ENCODE peak calls at places on chromosome 7, in nine cellular contexts. One of them, this sample, is unnamed.

GRCh38 chr7:108324053-108325038 is 131.9 kb downstream of the NRCAM start:
- DNase-seq in coronary artery: no peak
- DNase-seq in OCI-LY7: no peak
- DNase-seq in endothelial cell: no peak
- DNase-seq in MCF 10A: no peak
- DNase-seq in BE2C: no peak
- DNase-seq in brain microvascular endothelial cell: no peak
- DNase-seq in AG10803: no peak
- DNase-seq in activated CD8-positive, alpha-beta T cell treated with anti-CD3 and anti-CD28 coated beads for 36 hours: no peak
- DNase-seq in this sample: no peak

GRCh38 chr7:3267928-3268690 is 32.9 kb upstream of the SDK1 start:
- DNase-seq in BE2C: no peak
- DNase-seq in endothelial cell: no peak
- DNase-seq in AG10803: no peak
- DNase-seq in OCI-LY7: no peak
- DNase-seq in coronary artery: no peak
- DNase-seq in brain microvascular endothelial cell: peak
- DNase-seq in MCF 10A: peak
- DNase-seq in activated CD8-positive, alpha-beta T cell treated with anti-CD3 and anti-CD28 coated beads for 36 hours: no peak
- DNase-seq in this sample: no peak

GRCh38 chr7:134737561-134738353 is 41.7 kb upstream of the CALD1 start:
- DNase-seq in endothelial cell: no peak
- DNase-seq in BE2C: no peak
- DNase-seq in AG10803: peak
- DNase-seq in MCF 10A: peak
- DNase-seq in coronary artery: no peak
- DNase-seq in brain microvascular endothelial cell: peak
- DNase-seq in activated CD8-positive, alpha-beta T cell treated with anti-CD3 and anti-CD28 coated beads for 36 hours: peak
- DNase-seq in OCI-LY7: no peak
- DNase-seq in this sample: no peak

GRCh38 chr7:44217852-44218402 is 17.1 kb downstream of the YKT6 start:
- DNase-seq in BE2C: no peak
- DNase-seq in MCF 10A: no peak
- DNase-seq in endothelial cell: no peak
- DNase-seq in brain microvascular endothelial cell: no peak
- DNase-seq in OCI-LY7: no peak
- DNase-seq in activated CD8-positive, alpha-beta T cell treated with anti-CD3 and anti-CD28 coated beads for 36 hours: no peak
- DNase-seq in coronary artery: no peak
- DNase-seq in AG10803: no peak
- DNase-seq in this sample: peak

GRCh38 chr7:64992971-64993370 is 2.1 kb upstream of the ZNF117 start:
- DNase-seq in MCF 10A: no peak
- DNase-seq in BE2C: no peak
- DNase-seq in endothelial cell: no peak
- DNase-seq in OCI-LY7: no peak
- DNase-seq in coronary artery: no peak
- DNase-seq in AG10803: no peak
- DNase-seq in brain microvascular endothelial cell: no peak
- DNase-seq in activated CD8-positive, alpha-beta T cell treated with anti-CD3 and anti-CD28 coated beads for 36 hours: no peak
- DNase-seq in this sample: no peak

GRCh38 chr7:130363156-130363847 is 17.0 kb upstream of the CPA1 start:
- DNase-seq in activated CD8-positive, alpha-beta T cell treated with anti-CD3 and anti-CD28 coated beads for 36 hours: peak
- DNase-seq in OCI-LY7: no peak
- DNase-seq in endothelial cell: no peak
- DNase-seq in MCF 10A: peak
- DNase-seq in brain microvascular endothelial cell: peak
- DNase-seq in AG10803: peak
- DNase-seq in BE2C: no peak
- DNase-seq in coronary artery: no peak
- DNase-seq in this sample: peak

GRCh38 chr7:151705744-151706567 is 171.0 kb downstream of the PRKAG2 start:
- DNase-seq in activated CD8-positive, alpha-beta T cell treated with anti-CD3 and anti-CD28 coated beads for 36 hours: peak
- DNase-seq in endothelial cell: peak
- DNase-seq in BE2C: peak
- DNase-seq in coronary artery: no peak
- DNase-seq in MCF 10A: peak
- DNase-seq in OCI-LY7: peak
- DNase-seq in brain microvascular endothelial cell: peak
- DNase-seq in AG10803: peak
- DNase-seq in this sample: no peak

GRCh38 chr7:157997471-157997870 is 590.2 kb downstream of the PTPRN2 start:
- DNase-seq in brain microvascular endothelial cell: no peak
- DNase-seq in coronary artery: no peak
- DNase-seq in MCF 10A: no peak
- DNase-seq in BE2C: no peak
- DNase-seq in activated CD8-positive, alpha-beta T cell treated with anti-CD3 and anti-CD28 coated beads for 36 hours: no peak
- DNase-seq in endothelial cell: no peak
- DNase-seq in OCI-LY7: no peak
- DNase-seq in AG10803: no peak
- DNase-seq in this sample: no peak

GRCh38 chr7:24821045-24821853 is 64.0 kb upstream of the GSDME start:
- DNase-seq in endothelial cell: no peak
- DNase-seq in brain microvascular endothelial cell: peak
- DNase-seq in AG10803: peak
- DNase-seq in coronary artery: no peak
- DNase-seq in MCF 10A: peak
- DNase-seq in BE2C: peak
- DNase-seq in activated CD8-positive, alpha-beta T cell treated with anti-CD3 and anti-CD28 coated beads for 36 hours: peak
- DNase-seq in OCI-LY7: peak
- DNase-seq in this sample: no peak

GRCh38 chr7:100122067-100122466 is 2.6 kb downstream of the CNPY4 start:
- DNase-seq in OCI-LY7: no peak
- DNase-seq in coronary artery: no peak
- DNase-seq in AG10803: no peak
- DNase-seq in activated CD8-positive, alpha-beta T cell treated with anti-CD3 and anti-CD28 coated beads for 36 hours: no peak
- DNase-seq in endothelial cell: no peak
- DNase-seq in BE2C: no peak
- DNase-seq in MCF 10A: no peak
- DNase-seq in brain microvascular endothelial cell: no peak
- DNase-seq in this sample: no peak

DNA sequence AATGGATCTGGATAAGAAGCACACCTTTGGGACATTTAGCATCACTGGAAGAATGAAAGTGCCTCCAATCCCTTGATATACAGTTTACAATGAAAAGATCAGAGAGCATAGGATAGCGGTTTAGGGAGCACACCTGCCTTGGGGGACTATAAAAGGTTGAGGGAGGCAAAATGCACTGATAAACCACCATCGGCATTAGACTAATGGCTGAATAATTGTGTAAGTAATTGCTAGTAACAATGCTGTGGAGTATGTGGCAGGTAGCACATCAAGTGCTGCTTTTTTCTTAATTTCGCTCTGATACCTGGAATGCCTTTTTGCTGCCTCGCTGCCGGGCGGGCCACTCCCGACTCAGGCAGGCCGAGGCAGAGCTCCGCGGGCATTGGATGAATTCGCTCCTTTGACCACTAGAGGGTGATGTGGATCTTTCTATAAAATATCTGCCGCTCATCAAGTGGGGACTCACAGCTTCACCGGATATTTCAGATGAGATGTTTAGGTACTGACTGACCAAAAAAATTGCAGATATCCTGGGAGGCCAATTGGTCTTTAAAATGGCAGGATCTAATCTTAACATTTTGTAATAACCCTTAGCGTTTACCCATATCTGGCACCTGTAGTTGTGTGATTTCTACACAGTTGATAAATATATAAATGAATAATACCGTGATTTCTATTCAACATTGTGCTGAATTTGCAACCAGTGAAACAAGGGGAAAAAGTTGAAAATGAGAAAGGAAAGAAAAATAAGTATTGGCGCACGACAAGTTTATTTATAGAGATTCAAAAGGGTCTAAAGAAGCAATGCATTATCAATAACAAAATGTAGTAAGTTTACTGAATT is 116.8 kb upstream of the PRSS1 start:
- DNase-seq in endothelial cell: peak
- DNase-seq in activated CD8-positive, alpha-beta T cell treated with anti-CD3 and anti-CD28 coated beads for 36 hours: peak
- DNase-seq in AG10803: peak
- DNase-seq in BE2C: peak
- DNase-seq in MCF 10A: peak
- DNase-seq in coronary artery: no peak
- DNase-seq in OCI-LY7: peak
- DNase-seq in brain microvascular endothelial cell: peak
- DNase-seq in this sample: no peak
- TF ChIP-seq CTCF in endothelial cell: peak
- TF ChIP-seq CTCF in activated CD8-positive, alpha-beta T cell treated with anti-CD3 and anti-CD28 coated beads for 36 hours: peak
- TF ChIP-seq CTCF in AG10803: peak
- TF ChIP-seq CTCF in BE2C: peak
- TF ChIP-seq CTCF in MCF 10A: peak
- TF ChIP-seq CTCF in coronary artery: peak
- TF ChIP-seq CTCF in OCI-LY7: peak
- TF ChIP-seq CTCF in brain microvascular endothelial cell: peak
- TF ChIP-seq CTCF in this sample: peak

DNA sequence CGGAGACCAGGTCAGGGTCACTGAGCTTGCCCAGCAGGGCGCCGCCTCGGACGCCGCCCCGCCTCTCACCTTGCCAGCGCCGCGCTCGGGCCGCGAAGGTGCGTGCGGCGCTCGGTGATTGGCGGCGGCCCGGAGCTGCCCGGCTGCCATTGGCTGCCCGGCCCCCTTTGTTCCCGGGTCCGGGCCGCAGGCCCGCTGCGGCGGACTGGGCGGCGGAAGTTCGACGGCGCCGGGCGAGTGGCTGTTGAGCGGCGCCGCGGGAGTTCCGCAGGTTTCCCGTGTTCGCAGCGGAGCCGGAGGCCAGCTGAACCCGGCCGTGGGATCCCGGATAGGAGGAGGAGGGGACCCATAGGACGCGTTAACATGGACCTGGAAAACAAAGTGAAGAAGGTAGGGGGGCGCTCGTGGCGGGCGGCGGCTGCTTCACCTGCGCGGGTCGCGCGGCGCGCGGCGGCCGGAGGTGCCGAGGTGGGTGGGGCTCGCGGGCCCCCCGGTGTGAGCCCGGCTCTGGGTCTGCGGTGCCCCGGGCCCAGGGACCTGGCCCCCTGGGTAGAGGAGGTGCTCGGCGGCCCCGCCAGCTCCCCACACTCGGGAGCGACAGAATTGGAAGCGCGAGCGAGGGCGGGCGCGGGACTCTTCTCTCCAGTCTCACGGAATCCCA is at the start of gene TES:
- DNase-seq in activated CD8-positive, alpha-beta T cell treated with anti-CD3 and anti-CD28 coated beads for 36 hours: peak
- DNase-seq in endothelial cell: peak
- DNase-seq in MCF 10A: peak
- DNase-seq in coronary artery: no peak
- DNase-seq in BE2C: no peak
- DNase-seq in brain microvascular endothelial cell: no peak
- DNase-seq in AG10803: peak
- DNase-seq in OCI-LY7: no peak
- DNase-seq in this sample: peak
- TF ChIP-seq CTCF in activated CD8-positive, alpha-beta T cell treated with anti-CD3 and anti-CD28 coated beads for 36 hours: no peak
- TF ChIP-seq CTCF in endothelial cell: no peak
- TF ChIP-seq CTCF in MCF 10A: no peak
- TF ChIP-seq CTCF in coronary artery: no peak
- TF ChIP-seq CTCF in BE2C: no peak
- TF ChIP-seq CTCF in brain microvascular endothelial cell: no peak
- TF ChIP-seq CTCF in AG10803: no peak
- TF ChIP-seq CTCF in OCI-LY7: no peak
- TF ChIP-seq CTCF in this sample: no peak

GRCh38 chr7:154676422-154677073 is 326.4 kb downstream of the PAXIP1 start:
- DNase-seq in AG10803: no peak
- DNase-seq in BE2C: no peak
- DNase-seq in activated CD8-positive, alpha-beta T cell treated with anti-CD3 and anti-CD28 coated beads for 36 hours: no peak
- DNase-seq in endothelial cell: no peak
- DNase-seq in brain microvascular endothelial cell: no peak
- DNase-seq in OCI-LY7: no peak
- DNase-seq in MCF 10A: no peak
- DNase-seq in coronary artery: no peak
- DNase-seq in this sample: no peak
- TF ChIP-seq CTCF in AG10803: no peak
- TF ChIP-seq CTCF in BE2C: no peak
- TF ChIP-seq CTCF in activated CD8-positive, alpha-beta T cell treated with anti-CD3 and anti-CD28 coated beads for 36 hours: no peak
- TF ChIP-seq CTCF in endothelial cell: no peak
- TF ChIP-seq CTCF in brain microvascular endothelial cell: no peak
- TF ChIP-seq CTCF in OCI-LY7: no peak
- TF ChIP-seq CTCF in MCF 10A: no peak
- TF ChIP-seq CTCF in coronary artery: no peak
- TF ChIP-seq CTCF in this sample: no peak

GRCh38 chr7:75889223-75889825 is 10.5 kb downstream of the RHBDD2 start:
- DNase-seq in AG10803: no peak
- DNase-seq in OCI-LY7: no peak
- DNase-seq in activated CD8-positive, alpha-beta T cell treated with anti-CD3 and anti-CD28 coated beads for 36 hours: no peak
- DNase-seq in brain microvascular endothelial cell: no peak
- DNase-seq in endothelial cell: no peak
- DNase-seq in coronary artery: no peak
- DNase-seq in MCF 10A: no peak
- DNase-seq in BE2C: no peak
- DNase-seq in this sample: no peak

GRCh38 chr7:75889826-75890225 is 11.0 kb downstream of the RHBDD2 start:
- DNase-seq in activated CD8-positive, alpha-beta T cell treated with anti-CD3 and anti-CD28 coated beads for 36 hours: peak
- DNase-seq in endothelial cell: no peak
- DNase-seq in BE2C: no peak
- DNase-seq in AG10803: peak
- DNase-seq in OCI-LY7: no peak
- DNase-seq in coronary artery: no peak
- DNase-seq in MCF 10A: no peak
- DNase-seq in brain microvascular endothelial cell: peak
- DNase-seq in this sample: no peak

GRCh38 chr7:75887669-75888369 is 9.0 kb downstream of the RHBDD2 start:
- DNase-seq in AG10803: no peak
- DNase-seq in brain microvascular endothelial cell: no peak
- DNase-seq in OCI-LY7: no peak
- DNase-seq in endothelial cell: no peak
- DNase-seq in activated CD8-positive, alpha-beta T cell treated with anti-CD3 and anti-CD28 coated beads for 36 hours: no peak
- DNase-seq in coronary artery: no peak
- DNase-seq in MCF 10A: no peak
- DNase-seq in BE2C: no peak
- DNase-seq in this sample: no peak

GRCh38 chr7:75891815-75892411 is 13.1 kb downstream of the RHBDD2 start:
- DNase-seq in OCI-LY7: no peak
- DNase-seq in endothelial cell: no peak
- DNase-seq in MCF 10A: no peak
- DNase-seq in AG10803: no peak
- DNase-seq in BE2C: no peak
- DNase-seq in coronary artery: no peak
- DNase-seq in brain microvascular endothelial cell: no peak
- DNase-seq in activated CD8-positive, alpha-beta T cell treated with anti-CD3 and anti-CD28 coated beads for 36 hours: no peak
- DNase-seq in this sample: no peak

DNA sequence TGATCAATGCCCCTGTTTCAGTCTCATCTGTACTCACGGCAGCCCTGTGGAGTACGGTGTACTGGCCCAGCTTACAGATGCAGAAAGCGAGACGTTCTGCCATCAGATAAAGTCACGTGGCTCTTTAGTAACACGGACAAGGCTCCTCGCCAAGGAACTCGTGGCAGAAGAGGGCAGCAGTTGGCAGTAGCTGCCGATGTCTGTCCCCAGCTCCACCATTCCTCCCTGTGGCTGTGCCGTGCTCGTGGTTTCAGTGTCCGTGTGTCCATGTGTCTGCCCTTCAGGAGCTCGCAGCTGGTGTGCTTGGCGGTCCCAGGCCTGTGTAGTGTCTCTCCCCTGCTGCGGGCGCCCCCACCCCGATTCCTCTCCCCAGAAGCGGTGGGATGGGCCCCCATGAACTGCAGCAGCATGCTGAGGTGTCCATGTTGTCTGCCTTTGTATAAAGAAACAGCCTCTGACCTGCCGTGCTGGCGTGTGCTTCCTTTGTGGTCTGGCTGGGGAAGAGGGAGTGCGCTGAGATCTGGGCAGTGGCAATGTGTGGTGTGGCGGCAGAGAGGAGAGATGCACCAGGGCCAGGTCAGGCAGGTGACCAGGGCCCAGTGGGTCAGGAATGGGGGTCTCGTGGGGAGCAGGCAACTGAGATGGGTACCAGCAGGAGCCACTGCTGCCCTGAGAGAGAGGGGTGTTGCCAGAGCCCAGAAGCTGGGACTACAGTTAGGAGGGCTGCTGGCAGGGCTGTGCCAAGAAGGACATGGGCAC is 9.8 kb downstream of the RHBDD2 start:
- DNase-seq in coronary artery: no peak
- DNase-seq in activated CD8-positive, alpha-beta T cell treated with anti-CD3 and anti-CD28 coated beads for 36 hours: no peak
- DNase-seq in brain microvascular endothelial cell: no peak
- DNase-seq in MCF 10A: no peak
- DNase-seq in endothelial cell: no peak
- DNase-seq in OCI-LY7: no peak
- DNase-seq in AG10803: no peak
- DNase-seq in BE2C: no peak
- DNase-seq in this sample: no peak
- TF ChIP-seq CTCF in coronary artery: no peak
- TF ChIP-seq CTCF in activated CD8-positive, alpha-beta T cell treated with anti-CD3 and anti-CD28 coated beads for 36 hours: no peak
- TF ChIP-seq CTCF in brain microvascular endothelial cell: no peak
- TF ChIP-seq CTCF in MCF 10A: no peak
- TF ChIP-seq CTCF in endothelial cell: no peak
- TF ChIP-seq CTCF in OCI-LY7: no peak
- TF ChIP-seq CTCF in AG10803: no peak
- TF ChIP-seq CTCF in BE2C: no peak
- TF ChIP-seq CTCF in this sample: no peak

This sample was measured in chondrocyte.